ENCODE peak calls at places on chromosomes 13 and 19, in six cellular contexts. S is K562, A is HepG2, W is GM12878, J is GM12891, V is H1. U is an unnamed sample.

GRCh38 chr13:29704648-29705047 is 109.2 kb upstream of the SLC7A1 start:
- DNase-seq in S (no peak), A (no peak), W (no peak), J (no peak), V (no peak), U (no peak)

GRCh38 chr19:339262-339887 is 5.2 kb downstream of the MIER2 start:
- DNase-seq in S (no peak), A (no peak), W (no peak), J (no peak), V (no peak), U (no peak)

GRCh38 chr13:44575741-44576395 is at the start of gene TSC22D1:
- DNase-seq in S (no peak), A (no peak), W (no peak), J (peak; percentile 14), V (peak; percentile 63), U (peak; percentile 23)

GRCh38 chr13:106649495-106649894 is 81.6 kb upstream of the ARGLU1 start:
- DNase-seq in S (no peak), A (no peak), W (no peak), J (no peak), V (no peak), U (no peak)

GRCh38 chr19:4523306-4524110 is 5.2 kb upstream of the PLIN4 start:
- DNase-seq in S (peak; percentile 83), A (peak; percentile 51), W (no peak), J (no peak), V (peak; percentile 88), U (peak; percentile 54)

GRCh38 chr19:6729573-6730152 is 7.7 kb downstream of the GPR108 start:
- DNase-seq in S (no peak), A (no peak), W (no peak), J (no peak), V (no peak), U (no peak)

GRCh38 chr19:40445945-40446784 is 2.0 kb upstream of the SERTAD3 start:
- DNase-seq in S (peak; percentile 59), A (no peak), W (no peak), J (no peak), V (peak; percentile 50), U (no peak)

GRCh38 chr19:5115771-5116202 is 146.9 kb downstream of the KDM4B start:
- DNase-seq in S (no peak), A (peak; percentile 66), W (no peak), J (no peak), V (no peak), U (no peak)

GRCh38 chr13:106527806-106528205 is 7.7 kb downstream of the EFNB2 start:
- DNase-seq in S (no peak), A (no peak), W (no peak), J (no peak), V (no peak), U (no peak)

GRCh38 chr13:60572855-60573254 is 175.8 kb downstream of the TDRD3 start:
- DNase-seq in S (no peak), A (no peak), W (no peak), J (no peak), V (no peak), U (no peak)

GRCh38 chr19:55553217-55554182 is 8.2 kb upstream of the SBK3 start:
- DNase-seq in S (no peak), A (peak; percentile 80), W (no peak), J (no peak), V (no peak), U (no peak)

GRCh38 chr13:44012910-44013309 is 133.2 kb downstream of the LACC1 start:
- DNase-seq in S (no peak), A (no peak), W (no peak), J (no peak), V (no peak), U (no peak)

GRCh38 chr13:110354209-110354627 is 47.1 kb downstream of the COL4A2 start:
- DNase-seq in S (no peak), A (no peak), W (no peak), J (no peak), V (no peak), U (no peak)

GRCh38 chr13:51684076-51684475 is 99.8 kb downstream of the WDFY2 start:
- DNase-seq in S (no peak), A (no peak), W (no peak), J (no peak), V (no peak), U (no peak)

GRCh38 chr13:109155301-109155761 is 525.9 kb downstream of the MYO16 start:
- DNase-seq in S (no peak), A (no peak), W (no peak), J (no peak), V (no peak), U (no peak)

GRCh38 chr19:34994643-34995471 is 5.3 kb upstream of the GRAMD1A start:
- DNase-seq in S (no peak), A (peak; percentile 88), W (no peak), J (no peak), V (no peak), U (no peak)

GRCh38 chr13:74132768-74133656 is 1.2 kb downstream of the KLF12 start:
- DNase-seq in S (no peak), A (no peak), W (no peak), J (no peak), V (peak; percentile 55), U (no peak)

GRCh38 chr19:41478875-41479756 is 36.2 kb downstream of the ERICH4 start:
- DNase-seq in S (no peak), A (no peak), W (no peak), J (no peak), V (no peak), U (no peak)

GRCh38 chr19:4373601-4374441 is 26.5 kb downstream of the SH3GL1 start:
- DNase-seq in S (no peak), A (no peak), W (no peak), J (no peak), V (no peak), U (no peak)

GRCh38 chr19:13012690-13013608 is 17.7 kb downstream of the NFIX start:
- DNase-seq in S (peak; percentile 65), A (peak; percentile 52), W (no peak), J (peak; percentile 58), V (no peak), U (peak; percentile 58)

GRCh38 chr19:17138937-17139598 is 63.5 kb downstream of the MYO9B start:
- DNase-seq in S (no peak), A (peak; percentile 52), W (no peak), J (no peak), V (no peak), U (no peak)

GRCh38 chr19:47284324-47284899 is 9.7 kb downstream of the INAFM1 start:
- DNase-seq in S (peak; percentile 42), A (peak; percentile 53), W (no peak), J (no peak), V (peak; percentile 60), U (no peak)

GRCh38 chr19:7618366-7618765 is 11.0 kb downstream of the XAB2 start:
- DNase-seq in S (no peak), A (peak; percentile 33), W (no peak), J (no peak), V (no peak), U (no peak)

GRCh38 chr19:24073807-24074206 is 13.2 kb upstream of the ZNF254 start:
- DNase-seq in S (no peak), A (no peak), W (no peak), J (no peak), V (no peak), U (no peak)

GRCh38 chr19:56477429-56478338 is 539 bp upstream of the ZNF667 start:
- DNase-seq in S (peak; percentile 16), A (no peak), W (no peak), J (no peak), V (peak; percentile 81), U (no peak)

GRCh38 chr19:46469541-46470185 is 1.7 kb downstream of the PNMA8A start:
- DNase-seq in S (no peak), A (no peak), W (no peak), J (no peak), V (no peak), U (no peak)

GRCh38 chr13:44312898-44313551 is 60.6 kb upstream of the SERP2 start:
- DNase-seq in S (no peak), A (peak; percentile 14), W (no peak), J (no peak), V (no peak), U (no peak)

GRCh38 chr19:29923653-29924052 is 18.4 kb upstream of the URI1 start:
- DNase-seq in S (no peak), A (no peak), W (no peak), J (no peak), V (no peak), U (no peak)

GRCh38 chr13:25874907-25875306 is 176.9 kb downstream of the SHISA2 start:
- DNase-seq in S (no peak), A (no peak), W (no peak), J (no peak), V (no peak), U (no peak)

GRCh38 chr13:109794095-109794494 is 7.7 kb upstream of the IRS2 start:
- DNase-seq in S (no peak), A (no peak), W (no peak), J (no peak), V (no peak), U (no peak)

GRCh38 chr19:44890366-44891015 is 563 bp upstream of the TOMM40 start:
- DNase-seq in S (peak; percentile 93), A (peak; percentile 100), W (peak; percentile 100), J (peak; percentile 98), V (peak; percentile 99), U (peak; percentile 97)
- TF ChIP-seq POLR2A in S (peak; percentile 98), A (peak; percentile 79), W (peak; percentile 72), J (peak; percentile 84), V (peak; percentile 92), U (peak; percentile 77)

GRCh38 chr13:36163809-36164308 is 32.7 kb upstream of the DCLK1 start:
- DNase-seq in S (no peak), A (no peak), W (no peak), J (no peak), V (no peak), U (no peak)
- TF ChIP-seq POLR2AphosphoS5 in S (no peak), A (no peak), W (no peak), J (no peak), V (no peak), U (no peak)

DNA sequence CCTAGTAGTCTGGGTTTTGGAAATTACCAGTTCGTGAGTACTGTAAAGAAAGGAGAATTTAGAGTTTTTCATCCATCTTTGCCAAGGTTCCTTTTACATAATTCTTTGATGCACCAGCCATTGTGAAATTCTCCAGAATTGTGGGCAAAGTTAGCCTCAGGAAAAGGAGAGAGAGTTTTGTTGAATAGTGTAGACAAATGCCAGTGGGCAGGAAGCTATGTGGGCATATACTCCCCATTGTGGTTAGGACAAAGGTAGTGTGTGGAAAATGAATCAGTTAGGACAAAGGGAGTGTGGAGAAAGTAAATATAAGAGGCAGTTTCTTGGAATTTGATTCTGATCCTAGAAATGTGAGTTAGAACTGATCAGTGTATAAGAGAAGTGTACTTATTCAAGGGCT is 67.9 kb downstream of the PCCA start:
- DNase-seq in S (no peak), A (no peak), W (no peak), J (no peak), V (no peak), U (no peak)
- TF ChIP-seq TAF1 in S (no peak), A (no peak), W (no peak), J (no peak), V (no peak), U (no peak)

DNA sequence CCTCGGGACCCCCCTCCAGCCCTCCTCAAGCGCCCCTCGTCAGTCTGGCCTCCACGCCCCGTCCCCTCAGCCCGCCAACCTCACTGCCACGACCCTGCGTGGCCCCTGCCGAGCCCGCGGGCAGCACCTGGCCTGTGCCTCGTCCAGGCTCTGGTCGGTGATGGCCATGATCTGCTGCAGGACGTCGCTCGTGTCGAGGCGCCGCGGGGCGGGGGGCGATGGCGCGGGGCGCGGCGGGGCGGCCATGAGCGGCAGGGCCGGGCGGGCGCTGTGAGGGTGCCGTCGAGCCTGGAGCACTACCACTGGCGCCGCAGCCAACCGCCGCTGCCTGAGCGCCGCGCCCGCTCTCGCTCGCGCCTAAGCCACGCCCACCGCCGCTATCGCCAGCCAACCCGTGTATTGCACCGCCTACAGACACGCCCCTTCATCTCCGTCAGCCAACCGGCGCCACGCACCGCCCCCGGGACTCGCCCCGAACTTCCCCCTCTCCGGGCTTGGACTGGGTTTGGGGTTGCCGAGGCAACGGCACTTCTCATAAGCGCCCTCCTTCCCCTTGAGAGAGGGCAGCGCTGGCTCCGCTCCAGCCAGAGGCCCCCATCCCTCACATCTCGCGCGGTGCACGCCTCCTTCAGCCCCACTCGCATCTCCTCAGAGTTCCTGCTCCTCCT is at the start of gene PBX4:
- DNase-seq in S (peak; percentile 98), A (no peak), W (peak; percentile 87), J (peak; percentile 92), V (peak; percentile 99), U (peak; percentile 96)
- TF ChIP-seq POLR2A in S (no peak), A (no peak), W (peak; percentile 81), J (no peak), V (peak; percentile 42), U (peak; percentile 78)